ENCODE peak calls at places on chromosomes 13 and 19, in eight cellular contexts. G, Z, N, Y, L, J, S and D are unnamed samples.
A peak's percentile ranks its signal among the peaks of the same experiment; 100 is the strongest.

GRCh38 chr13:101916758-101917474 is 464.4 kb downstream of the ITGBL1 start:
- DNase-seq in G (peak; percentile 37), Z (no peak), N (no peak), Y (no peak), L (no peak), J (no peak), S (no peak), D (no peak)

GRCh38 chr19:33067121-33067520 is 2.4 kb upstream of the RHPN2 start:
- DNase-seq in G (no peak), Z (no peak), N (no peak), Y (no peak), L (no peak), J (no peak), S (no peak), D (no peak)

GRCh38 chr19:53511933-53512374 is 26.0 kb upstream of the ZNF331 start:
- DNase-seq in G (no peak), Z (peak; percentile 72), N (peak; percentile 65), Y (peak; percentile 84), L (peak; percentile 69), J (no peak), S (no peak), D (peak; percentile 55)

GRCh38 chr19:17333611-17334413 is 843 bp downstream of the ANO8 start:
- DNase-seq in G (no peak), Z (peak; percentile 94), N (no peak), Y (peak; percentile 95), L (no peak), J (peak; percentile 85), S (peak; percentile 38), D (no peak)

GRCh38 chr13:43156916-43157315 is 133.5 kb downstream of the DNAJC15 start:
- DNase-seq in G (no peak), Z (no peak), N (no peak), Y (no peak), L (no peak), J (no peak), S (no peak), D (no peak)

GRCh38 chr13:113495494-113496251 is 5.2 kb upstream of the DCUN1D2 start:
- DNase-seq in G (no peak), Z (no peak), N (no peak), Y (no peak), L (no peak), J (no peak), S (no peak), D (no peak)

GRCh38 chr19:43362179-43362578 is 8.7 kb downstream of the CD177 start:
- DNase-seq in G (no peak), Z (no peak), N (no peak), Y (no peak), L (peak; percentile 16), J (no peak), S (no peak), D (no peak)

GRCh38 chr19:4012975-4013634 is 5.6 kb downstream of the PIAS4 start:
- DNase-seq in G (no peak), Z (no peak), N (no peak), Y (no peak), L (no peak), J (no peak), S (no peak), D (no peak)

GRCh38 chr13:73720216-73720840 is 413.9 kb downstream of the KLF12 start:
- DNase-seq in G (no peak), Z (no peak), N (no peak), Y (no peak), L (no peak), J (no peak), S (no peak), D (no peak)

GRCh38 chr13:102197193-102197592 is 204.7 kb downstream of the FGF14 start:
- DNase-seq in G (no peak), Z (peak; percentile 17), N (no peak), Y (no peak), L (no peak), J (no peak), S (no peak), D (no peak)

GRCh38 chr19:1862424-1863307 is 713 bp downstream of the KLF16 start:
- DNase-seq in G (peak; percentile 74), Z (peak; percentile 52), N (no peak), Y (peak; percentile 77), L (no peak), J (peak; percentile 92), S (no peak), D (no peak)

GRCh38 chr19:14385492-14385891 is 4.2 kb downstream of the ADGRE5 start:
- DNase-seq in G (no peak), Z (no peak), N (no peak), Y (no peak), L (no peak), J (peak; percentile 85), S (no peak), D (no peak)

GRCh38 chr13:29888306-29888705 is 37.9 kb upstream of the UBL3 start:
- DNase-seq in G (no peak), Z (peak; percentile 18), N (no peak), Y (no peak), L (no peak), J (no peak), S (no peak), D (no peak)

GRCh38 chr19:9819590-9819898 is 665 bp upstream of the FBXL12 start:
- DNase-seq in G (no peak), Z (no peak), N (no peak), Y (peak; percentile 95), L (no peak), J (no peak), S (peak; percentile 76), D (no peak)
- TF ChIP-seq POLR2A in G (peak; percentile 36), Z (peak; percentile 44), N (no peak), Y (no peak), L (no peak), J (no peak), S (no peak), D (no peak)

DNA sequence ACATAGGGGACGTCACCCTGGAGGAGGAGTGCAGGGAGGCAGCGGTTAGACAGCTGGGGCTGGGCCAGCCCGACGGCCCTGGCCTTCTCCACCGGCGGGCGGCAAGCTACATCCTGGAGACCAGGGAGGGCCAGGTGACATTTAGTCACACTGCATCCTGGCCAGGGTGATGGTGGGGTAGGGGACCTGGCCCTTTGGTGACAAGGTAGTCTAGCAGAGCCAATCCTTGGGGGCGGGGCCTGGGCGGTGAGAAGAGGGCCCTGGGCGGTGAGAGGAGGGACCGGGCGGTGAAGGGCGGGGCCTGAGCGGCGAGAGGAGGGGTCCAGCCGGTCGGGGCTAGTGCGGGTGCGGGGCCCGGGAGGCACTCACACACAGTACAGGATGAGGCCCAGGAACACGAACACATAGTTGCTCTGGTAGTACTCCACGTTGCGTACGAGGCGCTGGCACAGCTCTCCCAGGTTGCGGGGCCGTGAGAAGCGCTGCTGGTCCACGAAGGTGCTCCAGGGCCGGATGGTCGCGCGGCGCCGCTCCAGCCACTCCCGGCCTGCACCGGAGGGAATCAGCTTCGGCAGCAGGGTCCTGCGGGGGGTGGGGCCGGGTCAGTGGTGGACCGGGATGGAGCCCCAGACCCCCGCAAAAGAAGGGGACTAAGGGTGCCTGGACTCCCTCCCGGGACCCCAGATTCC is 610 bp downstream of the RABAC1 start:
- DNase-seq in G (peak; percentile 91), Z (peak; percentile 32), N (peak; percentile 84), Y (peak; percentile 89), L (peak; percentile 78), J (peak; percentile 97), S (peak; percentile 97), D (peak; percentile 79)
- TF ChIP-seq POLR2A in G (peak; percentile 50), Z (no peak), N (peak; percentile 54), Y (peak; percentile 70), L (peak; percentile 44), J (no peak), S (peak; percentile 95), D (peak; percentile 63)

DNA sequence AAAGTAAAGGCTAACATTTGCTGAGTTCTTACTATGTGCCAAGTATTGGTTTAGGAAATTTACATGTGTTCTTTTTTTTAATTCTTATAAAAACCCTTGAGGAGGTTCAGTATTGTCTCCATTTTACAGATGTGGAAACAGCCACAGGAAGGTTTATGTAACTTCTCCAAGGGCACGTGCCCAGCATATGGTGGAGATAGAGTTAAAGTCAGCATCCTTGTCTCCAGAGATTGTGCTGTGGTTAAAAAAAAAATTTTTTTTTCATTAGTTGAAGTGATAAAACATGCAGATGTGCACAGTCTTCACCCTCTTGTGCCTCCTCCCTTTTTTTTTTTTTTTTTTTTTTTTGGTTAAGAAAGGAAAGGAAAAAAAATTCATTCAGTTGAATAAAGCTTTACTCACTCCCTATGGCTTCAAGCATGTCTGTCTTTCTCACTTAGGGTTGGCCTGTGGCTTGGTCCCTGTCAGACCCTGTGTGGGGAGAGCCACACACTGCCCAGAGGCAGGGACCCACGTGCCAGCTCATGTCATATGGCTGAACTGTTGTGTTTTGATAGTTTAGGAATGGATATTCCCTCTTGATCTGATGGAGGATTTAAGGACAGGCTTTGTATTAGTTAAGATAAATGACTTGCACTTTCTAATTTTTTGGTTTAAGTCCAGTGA is 19.2 kb downstream of the RNASEH2B start:
- DNase-seq in G (no peak), Z (peak; percentile 41), N (no peak), Y (no peak), L (no peak), J (no peak), S (no peak), D (no peak)
- TF ChIP-seq POLR2A in G (no peak), Z (no peak), N (no peak), Y (no peak), L (no peak), J (no peak), S (no peak), D (no peak)

GRCh38 chr19:45061965-45062364 is 14.3 kb downstream of the ZNF296 start:
- DNase-seq in G (no peak), Z (no peak), N (no peak), Y (no peak), L (no peak), J (no peak), S (no peak), D (no peak)

GRCh38 chr19:45059258-45059965 is 16.9 kb downstream of the ZNF296 start:
- DNase-seq in G (peak; percentile 81), Z (peak; percentile 75), N (peak; percentile 45), Y (peak; percentile 70), L (peak; percentile 81), J (peak; percentile 91), S (peak; percentile 89), D (peak; percentile 72)

GRCh38 chr19:45057444-45057843 is 18.6 kb downstream of the CLASRP start:
- DNase-seq in G (no peak), Z (no peak), N (no peak), Y (no peak), L (no peak), J (no peak), S (no peak), D (no peak)

GRCh38 chr19:45056831-45057230 is 18.0 kb downstream of the CLASRP start:
- DNase-seq in G (no peak), Z (no peak), N (no peak), Y (no peak), L (no peak), J (no peak), S (no peak), D (no peak)

GRCh38 chr19:45058622-45059159 is 17.6 kb downstream of the ZNF296 start:
- DNase-seq in G (no peak), Z (no peak), N (no peak), Y (no peak), L (no peak), J (no peak), S (no peak), D (no peak)
- TF ChIP-seq POLR2A in G (no peak), Z (no peak), N (no peak), Y (no peak), L (no peak), J (no peak), S (no peak), D (no peak)